ENCODE peak calls at places on chromosomes 6 and 20, in ten cellular contexts. G is heart left ventricle, J is A549, S is HepG2, C is stomach, V is Peyer's patch, Q is ovary, Z is HCT116, W is sigmoid colon, K is transverse colon. P is an unnamed sample.

GRCh38 chr20:63135411-63135810 is 80.5 kb downstream of the YTHDF1 start:
- DNase-seq in Q (no peak), J (no peak), Z (no peak), W (no peak), S (no peak), G (peak), V (peak), K (no peak), C (no peak), P (no peak)

GRCh38 chr6:107103082-107103481 is 12.2 kb downstream of the BEND3 start:
- DNase-seq in Z (no peak), S (no peak), Q (no peak), C (peak), W (no peak), V (no peak), G (no peak), K (no peak), J (no peak), P (no peak)

GRCh38 chr6:6656287-6656686 is 67.8 kb downstream of the LY86 start:
- DNase-seq in V (no peak), K (no peak), W (no peak), C (no peak), S (no peak), G (no peak), Z (no peak), J (no peak), Q (no peak), P (no peak)

GRCh38 chr20:31595654-31596411 is 9.3 kb upstream of the ID1 start:
- DNase-seq in S (peak), W (peak), C (peak), V (peak), K (peak), G (peak), J (peak), Q (peak), Z (peak), P (no peak)

GRCh38 chr6:88236961-88237360 is 70.8 kb upstream of the CNR1 start:
- DNase-seq in J (no peak), Q (no peak), C (no peak), V (no peak), K (no peak), S (no peak), G (no peak), Z (no peak), W (no peak), P (no peak)

GRCh38 chr20:53872081-53872541 is 198.3 kb downstream of the BCAS1 start:
- DNase-seq in Z (no peak), K (no peak), Q (no peak), G (no peak), J (no peak), C (no peak), W (no peak), S (no peak), V (no peak), P (no peak)

GRCh38 chr6:94005835-94006234 is 586.5 kb upstream of the EPHA7 start:
- DNase-seq in Q (no peak), V (no peak), G (no peak), W (no peak), C (no peak), K (no peak), J (no peak), Z (no peak), S (no peak), P (no peak)

GRCh38 chr20:13684566-13685222 is 46.0 kb upstream of the TASP1 start:
- DNase-seq in Q (no peak), J (no peak), C (no peak), Z (no peak), K (no peak), G (no peak), V (no peak), W (no peak), S (no peak), P (no peak)

GRCh38 chr6:21634582-21634981 is 41.0 kb downstream of the SOX4 start:
- DNase-seq in Q (no peak), V (no peak), G (no peak), K (no peak), C (no peak), J (peak), S (peak), Z (no peak), W (no peak), P (no peak)

GRCh38 chr20:46978871-46979536 is 84.4 kb downstream of the EYA2 start:
- DNase-seq in Q (no peak), V (no peak), W (no peak), C (no peak), S (no peak), G (no peak), J (no peak), K (no peak), Z (no peak), P (no peak)

GRCh38 chr6:17987576-17988421 is at the start of gene KIF13A:
- DNase-seq in K (peak), V (peak), G (peak), Q (peak), C (peak), Z (no peak), W (peak), J (peak), S (peak), P (peak)

GRCh38 chr20:45727044-45727443 is 4.9 kb downstream of the SPINT4 start:
- DNase-seq in C (no peak), S (no peak), Z (no peak), K (no peak), J (no peak), Q (no peak), W (no peak), G (no peak), V (no peak), P (no peak)

GRCh38 chr6:45184040-45184439 is 144.1 kb upstream of the RUNX2 start:
- DNase-seq in S (no peak), G (no peak), Z (no peak), V (no peak), W (no peak), K (no peak), J (no peak), C (no peak), Q (no peak), P (no peak)

GRCh38 chr6:137856138-137856898 is 10.7 kb upstream of the TNFAIP3 start:
- DNase-seq in W (no peak), V (no peak), Z (no peak), G (no peak), K (no peak), C (no peak), Q (no peak), S (no peak), J (no peak), P (no peak)

GRCh38 chr6:109834131-109834530 is 143.0 kb downstream of the FIG4 start:
- DNase-seq in Q (no peak), W (no peak), G (no peak), K (no peak), V (no peak), S (no peak), Z (no peak), C (no peak), J (no peak), P (no peak)

GRCh38 chr6:44003345-44004061 is 123.7 kb downstream of the MRPL14 start:
- DNase-seq in K (no peak), Q (no peak), V (peak), J (no peak), S (no peak), C (no peak), Z (no peak), W (no peak), G (peak), P (no peak)

GRCh38 chr6:4404410-4404809 is 269.0 kb upstream of the ECI2 start:
- DNase-seq in J (no peak), G (no peak), S (no peak), Q (no peak), W (no peak), C (no peak), Z (no peak), K (no peak), V (no peak), P (no peak)

GRCh38 chr20:650954-651353 is 2.0 kb downstream of the SRXN1 start:
- DNase-seq in W (no peak), S (no peak), Q (no peak), J (peak), G (no peak), V (no peak), C (no peak), K (no peak), Z (no peak), P (no peak)

GRCh38 chr6:15313367-15313766 is 67.5 kb downstream of the JARID2 start:
- DNase-seq in G (peak), C (no peak), J (no peak), Z (no peak), K (no peak), V (no peak), Q (peak), W (no peak), S (no peak), P (peak)

GRCh38 chr6:64890609-64891008 is 816.4 kb downstream of the EYS start:
- DNase-seq in J (no peak), C (no peak), Z (no peak), G (no peak), S (no peak), W (no peak), Q (no peak), K (no peak), V (no peak), P (no peak)

GRCh38 chr20:19757973-19758887 is at the start of gene RIN2:
- DNase-seq in Z (peak), Q (peak), K (peak), C (peak), J (peak), S (peak), W (peak), V (peak), G (peak), P (peak)

GRCh38 chr20:62485062-62485700 is 9.4 kb upstream of the GATA5 start:
- DNase-seq in J (no peak), K (no peak), Q (peak), S (no peak), C (peak), Z (no peak), V (peak), G (no peak), W (no peak), P (no peak)

GRCh38 chr6:169115632-169116031 is 138.0 kb downstream of the THBS2 start:
- DNase-seq in G (no peak), Z (no peak), Q (no peak), K (no peak), W (no peak), S (no peak), V (no peak), C (no peak), J (no peak), P (no peak)

GRCh38 chr6:90431521-90432407 is 135.1 kb upstream of the BACH2 start:
- DNase-seq in Q (no peak), G (no peak), W (no peak), K (no peak), V (no peak), C (no peak), Z (no peak), S (no peak), J (no peak), P (no peak)

GRCh38 chr6:20534906-20535305 is 649 bp downstream of the CDKAL1 start:
- DNase-seq in K (no peak), Q (no peak), J (no peak), W (no peak), C (no peak), V (no peak), G (no peak), S (no peak), Z (no peak), P (no peak)

GRCh38 chr6:131183427-131184095 is 48.3 kb downstream of the AKAP7 start:
- DNase-seq in S (no peak), Q (no peak), W (no peak), J (no peak), K (no peak), C (no peak), G (no peak), V (no peak), Z (no peak), P (no peak)

GRCh38 chr6:23006656-23007055 is 437.3 kb downstream of the HDGFL1 start:
- DNase-seq in S (no peak), W (no peak), Q (no peak), C (no peak), K (no peak), Z (no peak), V (no peak), G (no peak), J (no peak), P (no peak)

GRCh38 chr20:40953856-40954255 is 74.8 kb upstream of the TOP1 start:
- DNase-seq in Q (no peak), S (no peak), K (no peak), J (no peak), C (no peak), Z (no peak), W (peak), G (no peak), V (no peak), P (no peak)

DNA sequence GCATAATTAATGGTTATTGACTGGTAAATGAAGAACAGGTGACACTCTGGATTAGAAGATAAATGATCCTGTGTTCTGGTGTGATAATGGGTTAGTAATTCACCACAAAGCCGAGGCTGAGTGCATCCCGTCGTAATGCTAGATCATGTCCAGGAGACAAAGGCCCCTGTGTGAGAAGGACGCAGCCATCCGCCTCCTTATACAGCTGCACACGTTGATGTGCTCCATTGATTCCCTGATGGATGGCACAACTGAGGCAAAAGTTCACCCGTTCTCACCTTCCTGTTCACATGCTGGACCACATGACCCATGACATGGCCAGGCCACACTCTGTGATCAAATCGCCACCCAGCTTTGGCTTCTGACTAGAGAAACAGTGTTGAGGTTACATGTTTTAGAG is 136.1 kb downstream of the FOXC1 start:
- DNase-seq in S (no peak), W (no peak), C (no peak), Q (no peak), J (no peak), G (no peak), K (no peak), Z (no peak), V (no peak), P (no peak)
- TF ChIP-seq POLR2A in S (no peak), W (no peak), C (no peak), Q (no peak), J (no peak), G (no peak), K (no peak), Z (no peak), V (no peak), P (no peak)

DNA sequence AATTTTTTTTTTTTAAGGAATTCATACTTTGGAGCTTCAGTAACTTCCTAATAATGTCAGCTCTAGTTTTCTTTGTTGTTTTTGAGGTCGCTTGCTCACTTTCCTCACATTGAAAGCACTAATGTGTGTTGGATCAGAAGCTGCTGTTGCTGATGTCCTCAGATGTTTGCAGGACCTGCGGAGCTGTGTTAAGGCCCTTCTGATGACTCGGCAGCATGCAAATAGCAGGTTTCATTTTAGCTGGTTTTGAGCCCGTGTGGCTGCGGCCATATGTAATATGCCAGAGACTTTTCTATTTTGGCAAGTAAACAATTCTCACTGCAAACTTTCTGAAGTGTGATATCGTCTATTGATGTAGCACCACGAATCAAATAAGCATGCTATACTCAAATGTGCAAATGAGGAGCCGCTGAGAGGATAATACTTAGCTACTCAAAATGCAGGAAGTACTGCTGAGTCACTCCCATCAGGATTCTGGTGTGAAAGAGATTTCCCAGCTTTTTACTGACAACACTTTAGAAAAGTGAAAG is 187.8 kb downstream of the SASH1 start:
- DNase-seq in Q (no peak), K (no peak), W (no peak), Z (no peak), J (peak), V (no peak), G (no peak), S (no peak), C (no peak), P (no peak)
- H3K27ac ChIP-seq in Q (no peak), K (peak), W (peak), Z (no peak), J (peak), V (peak), G (peak), S (no peak), C (no peak), P (peak)

GRCh38 chr20:56614196-56614595 is 14.9 kb upstream of the TFAP2C start:
- DNase-seq in W (no peak), Z (no peak), C (no peak), Q (no peak), S (no peak), K (no peak), G (no peak), V (no peak), J (no peak), P (no peak)
- TF ChIP-seq POLR2A in W (no peak), Z (no peak), C (no peak), Q (no peak), S (no peak), K (no peak), G (no peak), V (no peak), J (no peak), P (no peak)

GRCh38 chr20:37911262-37911661 is 8.3 kb downstream of the VSTM2L start:
- DNase-seq in V (no peak), Q (no peak), J (no peak), W (no peak), C (no peak), S (no peak), Z (no peak), G (no peak), K (no peak), P (no peak)
- H3K27ac ChIP-seq in V (no peak), Q (no peak), J (no peak), W (no peak), C (no peak), S (no peak), Z (no peak), G (no peak), K (no peak), P (no peak)

GRCh38 chr20:60365882-60366281 is 407.7 kb downstream of the CDH26 start:
- DNase-seq in J (no peak), C (no peak), S (no peak), Z (no peak), V (no peak), W (no peak), Q (no peak), G (no peak), K (no peak), P (no peak)
- TF ChIP-seq POLR2A in J (no peak), C (no peak), S (no peak), Z (no peak), V (no peak), W (no peak), Q (no peak), G (no peak), K (no peak), P (no peak)

DNA sequence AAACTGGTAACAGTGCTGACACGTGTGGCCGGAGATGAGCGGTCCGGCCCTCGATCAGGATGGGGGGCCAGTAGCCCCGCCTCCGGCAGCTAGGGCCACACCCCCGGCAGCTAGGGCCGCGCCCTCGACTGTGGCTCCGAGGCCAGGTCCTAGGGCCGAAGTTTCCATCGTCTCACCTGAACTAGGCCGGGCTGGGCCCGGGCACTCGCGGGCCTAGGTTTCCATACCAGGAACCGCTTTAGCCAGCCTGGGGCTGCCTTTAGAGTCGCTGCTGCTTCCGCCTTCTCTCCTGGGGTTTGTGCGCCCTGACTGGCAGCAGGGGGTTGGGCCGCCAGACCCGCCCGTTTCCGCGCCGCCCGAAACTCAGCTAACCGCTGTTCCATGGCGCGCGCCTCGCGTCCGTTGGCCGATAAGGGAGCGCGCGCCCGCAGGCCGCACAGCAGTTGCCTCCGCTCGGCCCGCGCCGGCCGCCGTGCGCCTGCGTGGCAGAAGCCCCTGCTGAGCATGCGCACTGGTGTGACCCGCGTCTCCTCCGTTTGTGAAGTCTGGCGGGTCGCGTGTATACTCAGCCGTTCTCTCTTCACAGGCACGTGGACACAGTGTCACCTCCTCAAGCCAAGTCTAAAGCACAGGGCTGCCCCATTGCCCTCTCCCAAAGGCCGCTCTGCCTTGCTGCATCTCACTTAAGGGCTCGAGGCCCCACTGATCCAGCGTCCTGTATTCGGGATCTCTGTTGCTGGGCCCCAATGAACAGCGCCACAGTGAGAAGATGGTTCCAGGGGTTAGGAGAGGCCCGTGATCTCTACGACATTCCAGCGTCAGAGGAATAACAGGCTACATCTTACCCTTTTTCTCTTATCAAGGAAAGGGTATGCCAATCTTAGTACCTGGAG is at the start of gene SAYSD1:
- DNase-seq in V (peak), J (peak), C (peak), G (peak), K (peak), S (peak), Q (peak), W (peak), Z (peak), P (peak)
- H3K27ac ChIP-seq in V (peak), J (peak), C (peak), G (peak), K (peak), S (peak), Q (peak), W (peak), Z (peak), P (peak)

DNA sequence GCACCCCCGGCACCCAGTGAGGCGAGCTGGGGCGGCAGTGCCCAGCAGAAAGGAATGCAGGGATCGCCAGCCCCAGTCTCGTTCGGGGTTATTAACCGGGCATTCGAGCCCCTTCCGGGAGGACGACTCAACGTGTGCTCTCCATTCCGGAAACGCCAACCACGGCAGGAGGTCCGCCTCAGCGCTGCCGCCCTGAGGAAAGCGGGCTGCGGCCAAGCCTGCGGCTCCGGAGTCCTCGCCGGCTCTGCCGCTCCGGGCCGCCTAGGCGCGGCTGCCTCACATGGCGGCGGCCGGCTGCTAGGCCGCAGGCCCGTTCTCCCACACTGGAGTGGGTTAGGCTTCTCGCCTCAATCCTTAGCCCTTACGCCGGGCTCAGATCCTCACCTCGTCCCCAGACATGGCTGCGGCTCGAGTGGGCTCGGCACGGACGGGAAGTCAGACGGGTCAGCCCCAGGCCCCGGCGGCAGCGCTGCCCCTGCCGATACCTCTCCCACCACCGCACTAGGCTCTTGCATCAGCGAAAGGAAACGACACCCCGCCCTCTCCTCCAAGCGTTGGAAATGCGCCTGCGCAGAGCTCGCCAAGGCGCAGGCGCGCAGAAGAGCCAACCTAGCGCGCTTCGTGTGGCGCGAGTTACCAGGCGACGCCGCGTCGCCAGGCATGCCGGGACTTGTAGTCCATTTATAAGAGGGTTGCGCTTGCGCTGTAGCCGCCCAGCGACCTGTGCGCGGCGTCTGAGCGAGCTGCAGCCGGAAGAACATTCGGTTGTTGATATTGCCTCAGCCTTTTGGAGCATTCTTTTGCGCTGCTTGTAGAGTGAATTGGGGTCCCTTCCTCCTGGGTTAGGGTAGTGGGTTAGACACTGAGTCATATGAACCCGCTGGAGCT is at the start of gene EIF2S2:
- DNase-seq in Q (peak), C (peak), Z (peak), W (peak), J (peak), K (peak), V (peak), G (peak), S (peak), P (peak)
- TF ChIP-seq POLR2A in Q (peak), C (no peak), Z (peak), W (peak), J (peak), K (peak), V (peak), G (peak), S (peak), P (peak)

GRCh38 chr20:50826121-50826520 is 31.3 kb downstream of the BCAS4 start:
- DNase-seq in W (no peak), K (no peak), S (no peak), J (no peak), G (no peak), Z (no peak), V (no peak), Q (no peak), C (no peak), P (no peak)
- H3K27ac ChIP-seq in W (no peak), K (no peak), S (no peak), J (no peak), G (no peak), Z (no peak), V (no peak), Q (no peak), C (no peak), P (no peak)